ENCODE peak calls at places on chromosomes 5 and 9, in ten cellular contexts. O, G, Y, J, P, W, V, R, K and X are unnamed samples.

GRCh38 chr5:11892832-11893231 is 11.4 kb downstream of the CTNND2 start:
- DNase-seq in R (no peak), V (no peak), P (no peak), W (no peak), J (no peak), G (no peak), O (no peak), Y (no peak), K (no peak), X (no peak)

GRCh38 chr5:84494453-84494852 is 109.8 kb upstream of the EDIL3 start:
- DNase-seq in J (no peak), O (peak; percentile 56), R (no peak), K (no peak), P (peak; percentile 53), G (no peak), W (no peak), Y (no peak), V (no peak), X (no peak)

GRCh38 chr9:13845460-13845859 is 468.5 kb downstream of the NFIB start:
- DNase-seq in O (peak; percentile 72), K (no peak), P (peak; percentile 59), W (no peak), Y (no peak), R (no peak), G (no peak), J (no peak), V (no peak), X (no peak)

GRCh38 chr5:80182802-80183645 is 72.8 kb downstream of the SERINC5 start:
- DNase-seq in P (no peak), O (no peak), J (no peak), G (no peak), K (no peak), Y (peak; percentile 24), W (no peak), R (no peak), V (no peak), X (no peak)

GRCh38 chr5:82364497-82364896 is 86.3 kb upstream of the RPS23 start:
- DNase-seq in W (no peak), V (no peak), J (no peak), R (no peak), O (peak; percentile 89), Y (peak; percentile 53), P (peak; percentile 68), G (no peak), K (no peak), X (no peak)

GRCh38 chr5:115542651-115543364 is 1.8 kb downstream of the FEM1C start:
- DNase-seq in J (no peak), R (no peak), P (no peak), Y (no peak), O (no peak), V (no peak), K (no peak), W (no peak), G (no peak), X (no peak)

GRCh38 chr9:10366171-10366779 is 246.5 kb downstream of the PTPRD start:
- DNase-seq in W (no peak), Y (peak; percentile 10), G (peak; percentile 9), O (peak; percentile 35), R (no peak), V (peak; percentile 18), J (no peak), P (peak; percentile 10), K (no peak), X (peak; percentile 10)

GRCh38 chr9:116450378-116451139 is 236.5 kb upstream of the TRIM32 start:
- DNase-seq in P (peak; percentile 11), O (peak; percentile 92), G (no peak), V (peak; percentile 25), J (no peak), K (no peak), Y (no peak), W (no peak), R (no peak), X (peak; percentile 17)

GRCh38 chr5:88551724-88552345 is 283.2 kb upstream of the TMEM161B start:
- DNase-seq in O (no peak), V (no peak), G (peak; percentile 45), R (no peak), W (peak; percentile 34), J (no peak), P (no peak), Y (no peak), K (no peak), X (no peak)

GRCh38 chr9:4397917-4398316 is 92.4 kb upstream of the SLC1A1 start:
- DNase-seq in G (peak; percentile 11), W (no peak), V (no peak), Y (no peak), K (no peak), R (no peak), J (no peak), P (peak; percentile 28), O (peak; percentile 27), X (no peak)

GRCh38 chr5:56080375-56081052 is 85.8 kb upstream of the IL6ST start:
- DNase-seq in Y (no peak), J (no peak), O (no peak), K (no peak), G (no peak), V (no peak), P (no peak), W (no peak), R (no peak), X (no peak)

GRCh38 chr9:121811751-121812150 is 160.3 kb downstream of the DAB2IP start:
- DNase-seq in G (no peak), R (no peak), K (no peak), J (no peak), W (no peak), O (no peak), Y (no peak), V (no peak), P (no peak), X (no peak)

GRCh38 chr5:31638748-31639418 is at the start of gene PDZD2:
- DNase-seq in V (peak; percentile 84), K (peak; percentile 38), Y (peak; percentile 79), W (peak; percentile 86), P (peak; percentile 74), G (peak; percentile 89), O (peak; percentile 48), J (peak; percentile 31), R (peak; percentile 48), X (peak; percentile 87)

GRCh38 chr5:137871571-137871970 is 3.9 kb downstream of the MYOT start:
- DNase-seq in G (no peak), Y (no peak), J (no peak), V (no peak), P (no peak), R (no peak), W (no peak), O (no peak), K (no peak), X (no peak)